ENCODE peak calls at places on chromosome 13, in seven cellular contexts. M is SHP77, Q is caudate nucleus, L is neural progenitor cell, J is skeletal muscle cell, A is NCI-H345, C is tibial artery. N is an unnamed sample.
A peak's percentile ranks its signal among the peaks of the same experiment; 100 is the strongest.

GRCh38 chr13:100610399-100611347 is 22.1 kb upstream of the GGACT start:
- DNase-seq in M (no peak), Q (no peak), L (no peak), J (no peak), A (no peak), C (no peak), N (no peak)

GRCh38 chr13:109163052-109163413 is 533.6 kb downstream of the MYO16 start:
- DNase-seq in M (no peak), Q (no peak), L (no peak), J (no peak), A (no peak), C (no peak), N (no peak)

GRCh38 chr13:67134322-67135129 is 95.6 kb downstream of the PCDH9 start:
- DNase-seq in M (peak; percentile 18), Q (no peak), L (no peak), J (no peak), A (peak; percentile 59), C (no peak), N (no peak)

GRCh38 chr13:30255696-30256095 is 51.7 kb downstream of the KATNAL1 start:
- DNase-seq in M (no peak), Q (no peak), L (no peak), J (no peak), A (no peak), C (no peak), N (no peak)

GRCh38 chr13:101978546-101979315 is 423.1 kb downstream of the FGF14 start:
- DNase-seq in M (no peak), Q (no peak), L (no peak), J (no peak), A (no peak), C (no peak), N (no peak)

GRCh38 chr13:32039488-32040013 is 8.0 kb downstream of the FRY start:
- DNase-seq in M (no peak), Q (no peak), L (no peak), J (no peak), A (no peak), C (no peak), N (no peak)

GRCh38 chr13:108915095-108915633 is 285.8 kb downstream of the MYO16 start:
- DNase-seq in M (peak; percentile 51), Q (no peak), L (no peak), J (no peak), A (peak; percentile 43), C (no peak), N (peak; percentile 36)

GRCh38 chr13:43786766-43787517 is at the start of gene ENOX1:
- DNase-seq in M (no peak), Q (peak; percentile 77), L (peak; percentile 88), J (no peak), A (peak; percentile 65), C (peak; percentile 29), N (peak; percentile 78)

GRCh38 chr13:55361141-55361540 is 1779.6 kb upstream of the PRR20A start:
- DNase-seq in M (no peak), Q (no peak), L (no peak), J (no peak), A (no peak), C (no peak), N (no peak)

GRCh38 chr13:39329182-39329639 is 273.8 kb downstream of the LHFPL6 start:
- DNase-seq in M (no peak), Q (no peak), L (no peak), J (no peak), A (no peak), C (no peak), N (no peak)

GRCh38 chr13:23433171-23434153 is at the start of gene SACS:
- DNase-seq in M (peak; percentile 66), Q (no peak), L (peak; percentile 95), J (no peak), A (peak; percentile 54), C (no peak), N (no peak)

GRCh38 chr13:23516706-23517105 is 53.5 kb upstream of the TNFRSF19 start:
- DNase-seq in M (no peak), Q (no peak), L (no peak), J (no peak), A (no peak), C (no peak), N (no peak)

GRCh38 chr13:73429691-73430090 is 370.9 kb downstream of the KLF5 start:
- DNase-seq in M (no peak), Q (no peak), L (no peak), J (no peak), A (no peak), C (no peak), N (no peak)

GRCh38 chr13:35978607-35979316 is 152.4 kb downstream of the DCLK1 start:
- DNase-seq in M (peak; percentile 27), Q (no peak), L (peak; percentile 46), J (peak; percentile 44), A (peak; percentile 28), C (peak; percentile 49), N (peak; percentile 62)

GRCh38 chr13:75550159-75550567 is 572 bp downstream of the UCHL3 start:
- DNase-seq in M (no peak), Q (no peak), L (peak; percentile 10), J (peak; percentile 52), A (peak; percentile 43), C (no peak), N (peak; percentile 26)

GRCh38 chr13:30870049-30870884 is 35.8 kb upstream of the MEDAG start:
- DNase-seq in M (no peak), Q (no peak), L (peak; percentile 11), J (peak; percentile 99), A (no peak), C (peak; percentile 96), N (peak; percentile 64)

GRCh38 chr13:106083620-106084350 is 451.7 kb downstream of the EFNB2 start:
- DNase-seq in M (no peak), Q (no peak), L (peak; percentile 63), J (no peak), A (peak; percentile 27), C (no peak), N (peak; percentile 34)

GRCh38 chr13:33153421-33154381 is 131.9 kb downstream of the STARD13 start:
- DNase-seq in M (no peak), Q (no peak), L (peak; percentile 9), J (no peak), A (no peak), C (no peak), N (no peak)

GRCh38 chr13:23979361-23980159 is 82.3 kb upstream of the C1QTNF9B start:
- DNase-seq in M (no peak), Q (peak; percentile 48), L (peak; percentile 81), J (no peak), A (peak; percentile 47), C (peak; percentile 65), N (peak; percentile 75)

GRCh38 chr13:111639196-111639705 is 318.8 kb downstream of the TEX29 start:
- DNase-seq in M (no peak), Q (no peak), L (no peak), J (no peak), A (no peak), C (no peak), N (no peak)

GRCh38 chr13:111914241-111915103 is 152.5 kb upstream of the SOX1 start:
- DNase-seq in M (no peak), Q (no peak), L (no peak), J (no peak), A (no peak), C (no peak), N (no peak)

GRCh38 chr13:46121033-46121432 is 16.2 kb upstream of the CPB2 start:
- DNase-seq in M (no peak), Q (no peak), L (no peak), J (no peak), A (no peak), C (no peak), N (no peak)

GRCh38 chr13:110680852-110681251 is 25.1 kb downstream of the CARS2 start:
- DNase-seq in M (peak; percentile 22), Q (no peak), L (peak; percentile 46), J (no peak), A (no peak), C (no peak), N (peak; percentile 40)

GRCh38 chr13:113804017-113804702 is 45.1 kb downstream of the TMEM255B start:
- DNase-seq in M (no peak), Q (no peak), L (no peak), J (no peak), A (no peak), C (no peak), N (no peak)

GRCh38 chr13:111629933-111630332 is 309.5 kb downstream of the TEX29 start:
- DNase-seq in M (no peak), Q (no peak), L (peak; percentile 42), J (no peak), A (peak; percentile 17), C (no peak), N (no peak)

GRCh38 chr13:99228737-99229691 is 28.4 kb downstream of the UBAC2 start:
- DNase-seq in M (no peak), Q (no peak), L (no peak), J (peak; percentile 7), A (no peak), C (no peak), N (peak; percentile 87)

GRCh38 chr13:106481919-106482318 is 53.5 kb downstream of the EFNB2 start:
- DNase-seq in M (no peak), Q (no peak), L (no peak), J (no peak), A (no peak), C (no peak), N (no peak)

GRCh38 chr13:95740921-95741320 is 64.0 kb downstream of the DNAJC3 start:
- DNase-seq in M (no peak), Q (no peak), L (no peak), J (no peak), A (no peak), C (no peak), N (no peak)

GRCh38 chr13:82713681-82714405 is 1168.4 kb downstream of the SLITRK1 start:
- DNase-seq in M (no peak), Q (no peak), L (no peak), J (no peak), A (no peak), C (no peak), N (no peak)

GRCh38 chr13:36418022-36418805 is 14.1 kb upstream of the CCNA1 start:
- DNase-seq in M (no peak), Q (no peak), L (no peak), J (peak; percentile 64), A (no peak), C (no peak), N (peak; percentile 42)

GRCh38 chr13:30978981-30979956 is 46.8 kb downstream of the TEX26 start:
- DNase-seq in M (peak; percentile 27), Q (no peak), L (peak; percentile 83), J (no peak), A (peak; percentile 22), C (no peak), N (peak; percentile 48)

GRCh38 chr13:89862691-89863036 is 1484.8 kb upstream of the MIR17HG start:
- DNase-seq in M (no peak), Q (no peak), L (no peak), J (peak; percentile 2), A (no peak), C (no peak), N (no peak)

GRCh38 chr13:72851678-72852014 is 69.7 kb downstream of the PIBF1 start:
- DNase-seq in M (no peak), Q (no peak), L (no peak), J (no peak), A (no peak), C (no peak), N (no peak)

GRCh38 chr13:25882732-25883357 is 169.0 kb downstream of the SHISA2 start:
- DNase-seq in M (no peak), Q (no peak), L (peak; percentile 39), J (no peak), A (peak; percentile 71), C (no peak), N (no peak)

GRCh38 chr13:25768726-25769270 is 283.0 kb downstream of the SHISA2 start:
- DNase-seq in M (no peak), Q (no peak), L (no peak), J (peak; percentile 55), A (no peak), C (no peak), N (no peak)

GRCh38 chr13:114015608-114016295 is 41.9 kb upstream of the C13orf46 start:
- DNase-seq in M (no peak), Q (no peak), L (no peak), J (peak; percentile 39), A (no peak), C (peak; percentile 53), N (no peak)

GRCh38 chr13:112061367-112062046 is 5.4 kb upstream of the SOX1 start:
- DNase-seq in M (no peak), Q (no peak), L (peak; percentile 73), J (no peak), A (peak; percentile 63), C (no peak), N (no peak)

GRCh38 chr13:74574964-74575728 is 440.9 kb upstream of the KLF12 start:
- DNase-seq in M (no peak), Q (no peak), L (no peak), J (no peak), A (peak; percentile 48), C (no peak), N (no peak)